ENCODE peak calls at places on chromosome 9, in five cellular contexts. B is HCT116, N is K562, V is SK-N-SH, Y is GM12878. S is an unnamed sample.

GRCh38 chr9:74500584-74500924 is 3.4 kb downstream of the RORB start:
- DNase-seq in B (no peak), N (no peak), V (peak), Y (no peak), S (no peak)

GRCh38 chr9:79764377-79764776 is 192.6 kb downstream of the TLE4 start:
- DNase-seq in B (no peak), N (no peak), V (peak), Y (no peak), S (peak)

GRCh38 chr9:36862206-36863145 is 171.6 kb downstream of the PAX5 start:
- DNase-seq in B (peak), N (peak), V (peak), Y (no peak), S (peak)

GRCh38 chr9:18791074-18791473 is 241.9 kb downstream of the SAXO1 start:
- DNase-seq in B (peak), N (peak), V (peak), Y (no peak), S (peak)

GRCh38 chr9:130938652-130939404 is at the start of gene FIBCD1:
- DNase-seq in B (peak), N (no peak), V (peak), Y (no peak), S (peak)

GRCh38 chr9:35756275-35756742 is 2.2 kb upstream of the MSMP start:
- DNase-seq in B (peak), N (no peak), V (no peak), Y (no peak), S (no peak)

GRCh38 chr9:78031826-78032598 is 401 bp upstream of the GNAQ start:
- DNase-seq in B (peak), N (peak), V (peak), Y (no peak), S (peak)

GRCh38 chr9:132458432-132458831 is 48.4 kb downstream of the CFAP77 start:
- DNase-seq in B (no peak), N (no peak), V (no peak), Y (no peak), S (no peak)

GRCh38 chr9:127876026-127876763 is 1.3 kb downstream of the AK1 start:
- DNase-seq in B (no peak), N (no peak), V (no peak), Y (no peak), S (no peak)

GRCh38 chr9:87324613-87325194 is 173.0 kb upstream of the DAPK1 start:
- DNase-seq in B (peak), N (peak), V (peak), Y (peak), S (peak)

GRCh38 chr9:136603901-136604816 is 58.3 kb upstream of the NOTCH1 start:
- DNase-seq in B (no peak), N (peak), V (no peak), Y (no peak), S (no peak)

GRCh38 chr9:79461735-79462134 is 110.0 kb upstream of the TLE4 start:
- DNase-seq in B (no peak), N (no peak), V (peak), Y (no peak), S (no peak)

GRCh38 chr9:89445135-89445797 is 52.6 kb downstream of the SEMA4D start:
- DNase-seq in B (no peak), N (no peak), V (no peak), Y (no peak), S (no peak)

GRCh38 chr9:11269036-11269435 is 656.2 kb upstream of the PTPRD start:
- DNase-seq in B (no peak), N (no peak), V (no peak), Y (no peak), S (no peak)

GRCh38 chr9:121075251-121076036 is 689 bp downstream of the CNTRL start:
- DNase-seq in B (no peak), N (no peak), V (no peak), Y (no peak), S (no peak)

GRCh38 chr9:75830303-75830702 is 60.2 kb upstream of the PCSK5 start:
- DNase-seq in B (no peak), N (no peak), V (no peak), Y (no peak), S (no peak)

GRCh38 chr9:1216532-1216931 is 166.4 kb downstream of the DMRT2 start:
- DNase-seq in B (no peak), N (no peak), V (no peak), Y (no peak), S (no peak)
- TF ChIP-seq JUND in B (no peak), N (no peak), V (no peak), Y (no peak), S (no peak)

GRCh38 chr9:113471143-113471542 is 7.6 kb downstream of the RGS3 start:
- DNase-seq in B (no peak), N (no peak), V (no peak), Y (no peak), S (no peak)

GRCh38 chr9:113472199-113472598 is 8.7 kb downstream of the RGS3 start:
- DNase-seq in B (no peak), N (no peak), V (no peak), Y (no peak), S (no peak)

GRCh38 chr9:113467183-113467582 is 3.7 kb downstream of the RGS3 start:
- DNase-seq in B (no peak), N (no peak), V (no peak), Y (no peak), S (no peak)

GRCh38 chr9:113471566-113471965 is 8.0 kb downstream of the RGS3 start:
- DNase-seq in B (no peak), N (no peak), V (no peak), Y (no peak), S (no peak)

GRCh38 chr9:113468716-113469448 is 5.4 kb downstream of the RGS3 start:
- DNase-seq in B (no peak), N (no peak), V (peak), Y (no peak), S (no peak)
- TF ChIP-seq JUND in B (no peak), N (no peak), V (no peak), Y (no peak), S (no peak)

DNA sequence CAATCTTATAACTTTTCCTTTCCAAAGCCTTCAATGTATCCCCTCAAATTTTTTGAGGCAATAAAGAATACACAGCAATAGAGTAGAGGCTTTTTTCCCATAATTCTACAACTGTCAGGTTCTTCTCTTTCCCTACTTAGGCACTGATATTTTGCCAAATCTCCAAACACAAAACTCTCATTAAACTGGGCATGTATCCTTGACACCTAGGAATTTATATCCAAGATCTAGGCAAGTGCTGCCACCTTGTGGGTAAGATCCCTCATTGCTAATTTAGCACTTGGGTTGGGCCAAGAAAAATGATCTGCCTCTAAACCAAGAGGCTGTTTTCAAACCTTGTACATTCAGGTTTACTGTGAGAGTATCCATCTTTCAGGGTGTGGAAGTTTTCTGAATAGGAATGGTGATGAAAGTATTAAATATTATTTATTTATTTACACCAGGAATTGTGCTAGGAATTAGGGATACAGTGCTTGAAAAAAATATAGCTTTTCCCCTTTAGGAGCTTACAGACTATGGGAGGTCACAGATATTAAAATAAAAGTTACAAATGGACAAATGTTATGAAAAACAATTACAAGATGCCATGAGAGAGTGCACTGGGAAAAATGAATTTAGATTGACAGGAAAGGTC is 17.6 kb downstream of the TSTD2 start:
- DNase-seq in B (peak), N (peak), V (peak), Y (no peak), S (peak)
- TF ChIP-seq JUND in B (no peak), N (peak), V (no peak), Y (no peak), S (no peak)

DNA sequence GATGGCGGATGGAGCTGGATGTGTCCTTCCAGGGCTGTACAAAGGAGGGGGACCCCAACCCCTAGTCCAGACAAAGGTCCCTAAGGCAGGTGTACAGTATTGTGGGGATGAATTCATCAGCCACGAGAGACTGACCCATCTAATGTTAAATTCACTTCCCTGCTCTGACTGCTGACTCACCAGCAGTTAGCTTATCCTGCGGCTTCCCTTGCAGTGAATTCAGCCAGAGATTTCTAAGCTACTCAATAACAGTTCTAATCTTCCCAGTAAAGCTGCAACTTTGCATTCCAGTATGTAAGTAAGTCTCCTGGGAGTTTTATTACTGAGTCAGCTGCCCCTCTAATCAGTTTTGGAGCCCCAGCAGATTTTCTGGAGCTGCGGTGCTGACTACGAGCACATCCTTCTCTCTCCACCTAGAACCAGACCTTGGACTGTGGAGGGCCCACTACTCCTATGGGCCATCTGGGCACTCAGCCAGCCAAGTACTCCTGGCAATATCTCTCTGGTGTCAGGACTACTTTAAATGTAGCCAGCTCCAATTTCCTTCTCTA is 16.1 kb downstream of the B4GALT1 start:
- DNase-seq in B (no peak), N (no peak), V (no peak), Y (no peak), S (no peak)
- TF ChIP-seq JUND in B (no peak), N (peak), V (peak), Y (no peak), S (no peak)

GRCh38 chr9:108565651-108566378 is 290.0 kb downstream of the ACTL7B start:
- DNase-seq in B (peak), N (peak), V (peak), Y (peak), S (peak)
- TF ChIP-seq JUND in B (no peak), N (no peak), V (no peak), Y (no peak), S (no peak)

S was measured in T47D.